ENCODE peak calls at places on chromosome 21, in eight cellular contexts. C is effector CD4-positive, alpha-beta T cell; G is HT1080; D is left ventricle myocardium superior; V is nucleus accumbens; Y is HEK293T; Q is SW480; B is T47D. A is an unnamed sample.

GRCh38 chr21:36706951-36707762 is 8.2 kb downstream of the SIM2 start:
- DNase-seq in C (no peak), G (no peak), D (no peak), V (peak), Y (no peak), Q (no peak), B (no peak), A (no peak)

GRCh38 chr21:21612446-21612845 is 614.2 kb downstream of the NCAM2 start:
- DNase-seq in C (no peak), G (peak), D (no peak), V (no peak), Y (no peak), Q (peak), B (no peak), A (no peak)

GRCh38 chr21:41781047-41781405 is 14.2 kb upstream of the RIPK4 start:
- DNase-seq in C (no peak), G (no peak), D (no peak), V (no peak), Y (no peak), Q (no peak), B (no peak), A (no peak)

GRCh38 chr21:46393451-46393940 is 65.2 kb upstream of the DIP2A start:
- DNase-seq in C (no peak), G (no peak), D (peak), V (no peak), Y (no peak), Q (no peak), B (no peak), A (peak)

GRCh38 chr21:31660134-31660565 is 657 bp downstream of the SOD1 start:
- DNase-seq in C (no peak), G (peak), D (no peak), V (peak), Y (no peak), Q (peak), B (peak), A (no peak)

GRCh38 chr21:39071623-39072214 is 111.5 kb downstream of the PSMG1 start:
- DNase-seq in C (no peak), G (no peak), D (no peak), V (no peak), Y (no peak), Q (no peak), B (no peak), A (no peak)

GRCh38 chr21:26709090-26709489 is 136.0 kb upstream of the CYYR1 start:
- DNase-seq in C (no peak), G (peak), D (no peak), V (no peak), Y (no peak), Q (no peak), B (no peak), A (no peak)

GRCh38 chr21:45588861-45589491 is 46.7 kb upstream of the SLC19A1 start:
- DNase-seq in C (no peak), G (no peak), D (no peak), V (no peak), Y (no peak), Q (no peak), B (no peak), A (no peak)

GRCh38 chr21:37071561-37072238 is 1.2 kb downstream of the PIGP start:
- DNase-seq in C (no peak), G (peak), D (peak), V (no peak), Y (no peak), Q (peak), B (peak), A (peak)

GRCh38 chr21:15138475-15138874 is 73.7 kb upstream of the NRIP1 start:
- DNase-seq in C (no peak), G (no peak), D (peak), V (no peak), Y (no peak), Q (no peak), B (no peak), A (peak)

GRCh38 chr21:45591619-45592207 is 49.5 kb upstream of the SLC19A1 start:
- DNase-seq in C (no peak), G (no peak), D (no peak), V (no peak), Y (no peak), Q (no peak), B (no peak), A (no peak)

GRCh38 chr21:36854391-36854790 is 112.1 kb downstream of the HLCS start:
- DNase-seq in C (no peak), G (peak), D (no peak), V (peak), Y (peak), Q (peak), B (no peak), A (no peak)

GRCh38 chr21:24290151-24290833 is 1317.0 kb downstream of the MRPL39 start:
- DNase-seq in C (no peak), G (peak), D (no peak), V (no peak), Y (no peak), Q (peak), B (no peak), A (no peak)

GRCh38 chr21:37700641-37701202 is 215.5 kb downstream of the KCNJ6 start:
- DNase-seq in C (no peak), G (peak), D (peak), V (no peak), Y (peak), Q (peak), B (peak), A (no peak)

GRCh38 chr21:36134820-36135390 is at the start of gene CBR3:
- DNase-seq in C (peak), G (peak), D (peak), V (peak), Y (peak), Q (no peak), B (peak), A (peak)

GRCh38 chr21:45292399-45293213 is 4.9 kb upstream of the POFUT2 start:
- DNase-seq in C (peak), G (peak), D (peak), V (peak), Y (peak), Q (peak), B (peak), A (peak)

GRCh38 chr21:41600961-41601572 is 93.1 kb upstream of the TMPRSS2 start:
- DNase-seq in C (no peak), G (no peak), D (no peak), V (no peak), Y (no peak), Q (no peak), B (no peak), A (no peak)

GRCh38 chr21:39613029-39613934 is 542 bp downstream of the B3GALT5 start:
- DNase-seq in C (no peak), G (no peak), D (no peak), V (no peak), Y (no peak), Q (no peak), B (no peak), A (no peak)

GRCh38 chr21:32532636-32533035 is 52.7 kb downstream of the TCP10L start:
- DNase-seq in C (no peak), G (no peak), D (no peak), V (no peak), Y (no peak), Q (no peak), B (no peak), A (no peak)

GRCh38 chr21:44751799-44752636 is 40.6 kb upstream of the TSPEAR start:
- DNase-seq in C (no peak), G (no peak), D (no peak), V (no peak), Y (no peak), Q (no peak), B (no peak), A (no peak)

GRCh38 chr21:41751621-41752020 is 15.2 kb downstream of the RIPK4 start:
- DNase-seq in C (no peak), G (no peak), D (no peak), V (no peak), Y (no peak), Q (no peak), B (peak), A (no peak)

GRCh38 chr21:40516336-40516735 is 330.6 kb downstream of the DSCAM start:
- DNase-seq in C (no peak), G (no peak), D (peak), V (no peak), Y (no peak), Q (no peak), B (no peak), A (peak)

GRCh38 chr21:46219591-46220239 is 8.9 kb downstream of the LSS start:
- DNase-seq in C (no peak), G (no peak), D (peak), V (no peak), Y (no peak), Q (no peak), B (no peak), A (no peak)